ENCODE peak calls at places on chromosomes 4 and X, in eight cellular contexts. K, G, Z, V, P, X, M and Y are unnamed samples.

GRCh38 chrX:134423606-134424005 is 36.4 kb upstream of the HPRT1 start:
- DNase-seq in K (peak; percentile 51), G (no peak), Z (peak; percentile 28), V (no peak), P (no peak), X (peak; percentile 41), M (no peak), Y (no peak)

GRCh38 chrX:40299028-40299479 is 201.3 kb upstream of the BCOR start:
- DNase-seq in K (peak; percentile 5), G (no peak), Z (no peak), V (no peak), P (no peak), X (no peak), M (no peak), Y (no peak)

GRCh38 chr4:158280856-158281255 is 70.6 kb downstream of the TMEM144 start:
- DNase-seq in K (no peak), G (no peak), Z (no peak), V (no peak), P (no peak), X (no peak), M (no peak), Y (no peak)

GRCh38 chr4:157048248-157048647 is 27.7 kb upstream of the GLRB start:
- DNase-seq in K (peak; percentile 94), G (no peak), Z (peak; percentile 11), V (peak; percentile 51), P (peak; percentile 59), X (peak; percentile 11), M (peak; percentile 51), Y (no peak)

GRCh38 chr4:113411496-113411938 is 350.0 kb downstream of the CAMK2D start:
- DNase-seq in K (peak; percentile 96), G (no peak), Z (peak; percentile 94), V (peak; percentile 23), P (peak; percentile 39), X (peak; percentile 87), M (peak; percentile 76), Y (no peak)

GRCh38 chr4:177879851-177880250 is 437.6 kb upstream of the AGA start:
- DNase-seq in K (no peak), G (no peak), Z (peak; percentile 2), V (no peak), P (no peak), X (no peak), M (no peak), Y (no peak)

GRCh38 chr4:121796283-121796682 is 4.8 kb upstream of the EXOSC9 start:
- DNase-seq in K (no peak), G (no peak), Z (no peak), V (no peak), P (no peak), X (no peak), M (no peak), Y (no peak)

GRCh38 chr4:954211-955020 is 19.0 kb downstream of the DGKQ start:
- DNase-seq in K (no peak), G (no peak), Z (no peak), V (no peak), P (no peak), X (no peak), M (no peak), Y (no peak)

GRCh38 chr4:170656506-170656905 is 566.8 kb upstream of the AADAT start:
- DNase-seq in K (no peak), G (no peak), Z (no peak), V (no peak), P (no peak), X (no peak), M (no peak), Y (no peak)

GRCh38 chrX:84339507-84340364 is 151.7 kb upstream of the RPS6KA6 start:
- DNase-seq in K (peak; percentile 40), G (no peak), Z (peak; percentile 36), V (no peak), P (no peak), X (peak; percentile 22), M (no peak), Y (no peak)

GRCh38 chr4:47562297-47562696 is 77.2 kb downstream of the ATP10D start:
- DNase-seq in K (no peak), G (no peak), Z (no peak), V (no peak), P (no peak), X (no peak), M (peak; percentile 7), Y (no peak)

GRCh38 chrX:69020316-69020715 is 144.9 kb downstream of the PJA1 start:
- DNase-seq in K (no peak), G (no peak), Z (no peak), V (no peak), P (no peak), X (no peak), M (no peak), Y (no peak)

GRCh38 chr4:41319553-41319952 is 62.8 kb downstream of the UCHL1 start:
- DNase-seq in K (no peak), G (no peak), Z (peak; percentile 66), V (no peak), P (no peak), X (no peak), M (no peak), Y (no peak)

GRCh38 chr4:111204807-111205206 is 581.9 kb upstream of the PITX2 start:
- DNase-seq in K (no peak), G (no peak), Z (no peak), V (no peak), P (no peak), X (no peak), M (no peak), Y (no peak)

GRCh38 chr4:8647626-8648025 is 55.1 kb downstream of the CPZ start:
- DNase-seq in K (no peak), G (no peak), Z (no peak), V (no peak), P (no peak), X (no peak), M (no peak), Y (no peak)

GRCh38 chr4:4869731-4870483 is 10.4 kb downstream of the MSX1 start:
- DNase-seq in K (no peak), G (no peak), Z (no peak), V (peak; percentile 20), P (no peak), X (no peak), M (no peak), Y (no peak)

GRCh38 chrX:68681443-68681941 is 34.0 kb downstream of the STARD8 start:
- DNase-seq in K (peak; percentile 52), G (no peak), Z (no peak), V (peak; percentile 36), P (no peak), X (peak; percentile 90), M (peak; percentile 14), Y (no peak)

GRCh38 chr4:2361366-2362285 is 56.8 kb downstream of the ZFYVE28 start:
- DNase-seq in K (no peak), G (no peak), Z (no peak), V (no peak), P (no peak), X (no peak), M (no peak), Y (no peak)

GRCh38 chr4:124737619-124738018 is 25.1 kb upstream of the ANKRD50 start:
- DNase-seq in K (no peak), G (no peak), Z (peak; percentile 48), V (no peak), P (no peak), X (no peak), M (no peak), Y (no peak)

GRCh38 chr4:123421227-123421941 is 24.8 kb downstream of the SPRY1 start:
- DNase-seq in K (peak; percentile 73), G (no peak), Z (peak; percentile 51), V (no peak), P (no peak), X (no peak), M (no peak), Y (no peak)

GRCh38 chr4:120769227-120769626 is 153.3 kb downstream of the PRDM5 start:
- DNase-seq in K (peak; percentile 94), G (no peak), Z (peak; percentile 40), V (no peak), P (peak; percentile 37), X (peak; percentile 82), M (peak; percentile 64), Y (no peak)

GRCh38 chr4:13240066-13240465 is 244.1 kb downstream of the RAB28 start:
- DNase-seq in K (no peak), G (no peak), Z (no peak), V (no peak), P (peak; percentile 4), X (peak; percentile 77), M (no peak), Y (no peak)

DNA sequence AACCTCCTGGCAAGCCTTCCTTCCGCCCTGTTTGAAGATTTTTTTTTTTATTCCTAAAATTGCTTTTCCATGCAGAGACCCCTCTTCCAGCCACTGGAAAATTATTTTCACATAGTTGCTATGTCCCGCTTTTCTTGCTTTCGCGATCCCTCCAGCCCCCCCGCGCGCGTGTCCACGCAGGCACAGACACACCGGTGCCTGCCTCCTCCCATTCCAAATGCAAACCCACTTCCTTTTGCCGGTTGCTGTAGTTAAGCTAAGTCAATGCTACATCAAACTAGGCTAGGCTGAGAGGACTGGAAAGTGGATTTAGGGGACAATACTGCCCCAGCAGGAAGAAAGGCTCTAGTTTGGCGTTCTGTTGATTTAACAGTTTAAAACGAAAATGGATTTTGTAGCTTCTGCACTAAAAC is 111.0 kb downstream of the DHX15 start:
- DNase-seq in K (peak; percentile 63), G (no peak), Z (peak; percentile 13), V (peak; percentile 41), P (no peak), X (peak; percentile 37), M (no peak), Y (no peak)
- TF ChIP-seq CTCF in K (no peak), G (no peak), Z (peak; percentile 1), V (no peak), P (no peak), X (no peak), M (no peak), Y (no peak)

DNA sequence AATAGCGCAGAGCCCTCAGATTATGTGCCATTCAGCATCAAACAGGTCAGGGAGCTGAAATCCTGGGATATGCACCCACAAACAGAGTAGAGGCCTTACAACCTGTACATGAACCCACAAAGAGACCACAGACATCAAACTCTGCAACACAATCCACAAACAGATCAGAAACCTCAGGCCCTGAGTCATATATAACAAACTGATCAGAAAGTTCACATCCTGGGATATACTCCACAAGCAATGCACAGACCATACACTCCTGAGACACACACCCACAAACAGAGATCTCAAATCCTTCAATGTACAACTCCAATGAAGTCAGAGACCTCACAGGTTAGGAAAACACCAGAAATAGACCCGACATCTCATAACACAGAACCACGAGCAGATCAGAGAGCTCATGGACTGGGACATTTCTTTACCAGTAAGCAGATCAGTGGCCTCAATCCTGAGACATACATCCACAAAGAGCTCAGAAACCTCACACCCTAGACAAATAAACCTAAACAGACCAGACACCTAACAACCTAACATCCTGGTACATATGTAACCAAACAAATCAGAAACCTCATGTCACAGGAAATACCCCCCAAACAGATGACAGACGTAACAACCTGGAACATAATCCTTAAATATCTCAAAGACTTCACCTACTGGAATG is 24.2 kb downstream of the SUV39H1 start:
- DNase-seq in K (no peak), G (no peak), Z (no peak), V (no peak), P (no peak), X (no peak), M (no peak), Y (no peak)
- H3K4me3 ChIP-seq in K (no peak overlapping the region), G (no peak overlapping the region), Z (no peak overlapping the region), V (no peak overlapping the region), P (no peak overlapping the region), X (no peak overlapping the region), M (no peak overlapping the region), Y (no peak overlapping the region)

GRCh38 chrX:115268421-115268820 is 21.1 kb upstream of the LUZP4 start:
- DNase-seq in K (peak; percentile 6), G (no peak), Z (peak; percentile 7), V (no peak), P (no peak), X (no peak), M (no peak), Y (no peak)
- TF ChIP-seq CTCF in K (peak; percentile 24), G (peak; percentile 6), Z (no peak), V (no peak), P (peak; percentile 18), X (peak; percentile 38), M (no peak), Y (peak; percentile 44)

GRCh38 chr4:16289872-16290554 is 63.7 kb upstream of the TAPT1 start:
- DNase-seq in K (peak; percentile 61), G (no peak), Z (peak; percentile 45), V (no peak), P (peak; percentile 22), X (peak; percentile 52), M (peak; percentile 12), Y (no peak)
- H3K4me3 ChIP-seq in K (no peak overlapping the region), G (no peak overlapping the region), Z (no peak overlapping the region), V (no peak overlapping the region), P (no peak overlapping the region), X (no peak overlapping the region), M (no peak overlapping the region), Y (no peak overlapping the region)